ENCODE peak calls at places on chromosomes 6 and 20, in eight cellular contexts. R, C, L, O, X, F, K and D are unnamed samples.

GRCh38 chr6:165049362-165049761 is 260.0 kb downstream of the C6orf118 start:
- DNase-seq in O (no peak), F (no peak), X (no peak), L (no peak), C (peak; percentile 11), R (no peak), K (no peak), D (no peak)

GRCh38 chr6:133286765-133287164 is 45.6 kb downstream of the EYA4 start:
- DNase-seq in F (no peak), R (peak; percentile 27), O (no peak), K (no peak), X (no peak), C (no peak), L (no peak), D (no peak)

GRCh38 chr6:53986721-53987526 is 124.3 kb upstream of the MLIP start:
- DNase-seq in X (no peak), C (no peak), O (no peak), K (no peak), F (no peak), R (peak; percentile 17), L (no peak), D (no peak)

GRCh38 chr6:72554203-72554564 is 67.7 kb upstream of the KCNQ5 start:
- DNase-seq in K (no peak), L (no peak), F (no peak), R (peak; percentile 86), O (no peak), X (no peak), C (no peak), D (no peak)

GRCh38 chr20:653110-653589 is at the start of gene SRXN1:
- DNase-seq in O (peak; percentile 95), C (peak; percentile 69), R (peak; percentile 93), K (peak; percentile 94), F (peak; percentile 96), L (peak; percentile 28), X (peak; percentile 43), D (peak; percentile 81)

GRCh38 chr6:122869437-122870024 is 80.5 kb downstream of the SMPDL3A start:
- DNase-seq in O (no peak), X (no peak), L (no peak), C (no peak), F (no peak), R (peak; percentile 47), K (no peak), D (peak; percentile 8)

GRCh38 chr6:113596907-113597583 is 260.1 kb upstream of the MARCKS start:
- DNase-seq in R (peak; percentile 63), X (no peak), O (no peak), K (no peak), C (peak; percentile 25), F (no peak), L (no peak), D (no peak)

GRCh38 chr6:63923139-63923739 is 287.6 kb downstream of the PHF3 start:
- DNase-seq in R (peak; percentile 51), K (no peak), L (peak; percentile 5), F (no peak), C (no peak), X (peak; percentile 1), O (no peak), D (peak; percentile 11)

GRCh38 chr6:44667226-44667625 is 279.7 kb downstream of the CDC5L start:
- DNase-seq in R (peak; percentile 77), O (no peak), X (no peak), K (no peak), L (no peak), F (no peak), C (no peak), D (peak; percentile 55)

GRCh38 chr20:39660251-39660650 is 698.1 kb downstream of the DHX35 start:
- DNase-seq in F (no peak), R (no peak), X (no peak), C (no peak), O (no peak), K (no peak), L (no peak), D (no peak)

GRCh38 chr20:63932606-63933160 is 23.5 kb downstream of the UCKL1 start:
- DNase-seq in K (no peak), O (no peak), F (peak; percentile 44), C (no peak), R (no peak), L (no peak), X (no peak), D (no peak)

GRCh38 chr6:56364482-56365313 is 117.3 kb upstream of the COL21A1 start:
- DNase-seq in X (no peak), C (no peak), R (peak; percentile 78), F (no peak), L (no peak), K (no peak), O (no peak), D (no peak)

GRCh38 chr6:89242574-89243330 is 25.6 kb upstream of the GABRR1 start:
- DNase-seq in K (no peak), F (no peak), X (peak; percentile 10), L (peak; percentile 33), R (peak; percentile 61), C (no peak), O (no peak), D (peak; percentile 34)

GRCh38 chr20:20699144-20699543 is 13.3 kb downstream of the RALGAPA2 start:
- DNase-seq in O (no peak), F (no peak), R (no peak), C (no peak), L (no peak), K (no peak), X (no peak), D (no peak)

GRCh38 chr6:5081955-5082354 is 3.2 kb upstream of the PPP1R3G start:
- DNase-seq in K (no peak), X (no peak), F (no peak), C (no peak), L (no peak), O (no peak), R (peak; percentile 31), D (no peak)
- H3K27ac ChIP-seq in K (no peak overlapping the region), X (no peak overlapping the region), F (no peak overlapping the region), C (no peak overlapping the region), L (no peak overlapping the region), O (no peak overlapping the region), R (no peak overlapping the region), D (no peak overlapping the region)

GRCh38 chr6:157184202-157185015 is 138.9 kb downstream of the TMEM242 start:
- DNase-seq in F (peak; percentile 87), L (peak; percentile 62), C (peak; percentile 65), K (peak; percentile 83), R (peak; percentile 56), O (peak; percentile 74), X (peak; percentile 47), D (peak; percentile 15)

GRCh38 chr6:157181649-157182048 is 141.7 kb downstream of the TMEM242 start:
- DNase-seq in C (no peak), L (no peak), F (no peak), O (no peak), K (no peak), R (no peak), X (no peak), D (no peak)

GRCh38 chr6:157186785-157187181 is 136.5 kb downstream of the TMEM242 start:
- DNase-seq in K (no peak), R (no peak), C (no peak), O (no peak), L (no peak), X (no peak), F (no peak), D (no peak)

GRCh38 chr6:157185171-157185570 is 138.1 kb downstream of the TMEM242 start:
- DNase-seq in X (no peak), O (no peak), R (no peak), C (no peak), F (no peak), K (no peak), L (no peak), D (no peak)

DNA sequence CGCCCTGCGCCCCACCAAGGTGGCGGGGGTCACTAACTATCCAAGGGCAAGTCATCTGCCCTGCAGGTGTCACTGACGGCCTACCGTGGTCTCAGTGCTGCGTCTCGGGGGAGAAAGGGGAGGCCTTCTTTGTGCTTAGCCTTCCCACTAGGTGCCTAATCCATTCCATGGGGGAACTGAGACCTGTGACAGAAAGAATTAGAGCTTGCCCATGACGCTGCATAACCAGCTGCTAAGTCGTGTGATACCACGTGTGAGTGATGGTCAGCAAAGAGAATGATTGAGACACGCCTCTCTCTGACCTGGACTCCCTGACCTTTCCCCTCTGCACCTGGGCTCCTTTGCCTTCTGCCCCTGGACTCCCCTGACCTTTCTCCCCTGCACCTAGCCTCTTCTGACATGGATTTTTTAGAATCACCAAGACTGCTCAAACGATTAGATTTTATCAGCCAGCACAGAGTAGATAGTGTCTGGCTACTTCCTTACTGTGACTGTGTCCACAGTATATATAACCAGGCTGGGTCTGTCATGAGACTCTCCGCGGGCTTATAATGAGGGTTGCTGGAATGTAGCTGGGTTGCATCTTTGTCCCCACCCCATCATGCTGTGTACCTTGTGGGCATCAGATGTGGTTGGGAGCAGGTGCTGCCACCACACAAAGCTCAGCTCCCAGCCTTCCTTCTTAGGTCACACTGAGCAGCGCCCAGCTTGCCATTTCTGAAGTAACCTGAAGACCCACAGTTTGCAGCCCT is 140.6 kb downstream of the TMEM242 start:
- DNase-seq in F (peak; percentile 27), C (no peak), L (no peak), X (no peak), R (no peak), K (no peak), O (no peak), D (no peak)
- H3K27ac ChIP-seq in F (no peak overlapping the region), C (peak overlapping the region; percentile 70), L (no peak overlapping the region), X (no peak overlapping the region), R (no peak overlapping the region), K (no peak overlapping the region), O (peak overlapping the region; percentile 17), D (no peak overlapping the region)

DNA sequence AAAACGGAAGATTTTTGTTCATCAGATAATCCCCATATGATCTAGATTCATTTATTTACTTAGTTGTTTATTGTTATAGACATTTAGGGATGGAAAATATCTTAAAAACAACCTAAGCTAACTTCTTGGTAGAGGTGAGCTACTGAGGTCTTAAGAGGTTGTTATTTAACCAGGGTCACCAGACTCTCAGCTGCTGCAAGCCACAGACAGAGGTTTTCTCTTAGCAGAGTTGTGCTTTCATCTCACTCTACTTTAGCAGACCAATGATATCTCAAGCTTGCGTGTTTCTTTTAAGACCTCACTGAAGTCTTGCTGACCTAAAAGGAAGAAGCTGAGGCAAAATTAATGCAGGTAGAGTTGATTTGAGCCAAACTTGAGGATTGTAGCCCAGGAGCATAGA is 43.6 kb downstream of the NCOA7 start:
- DNase-seq in R (no peak), C (no peak), K (no peak), X (no peak), F (no peak), L (no peak), O (no peak), D (no peak)
- H3K27ac ChIP-seq in R (no peak overlapping the region), C (peak overlapping the region; percentile 74), K (peak overlapping the region; percentile 47), X (no peak overlapping the region), F (peak overlapping the region; percentile 45), L (no peak overlapping the region), O (no peak overlapping the region), D (no peak overlapping the region)

DNA sequence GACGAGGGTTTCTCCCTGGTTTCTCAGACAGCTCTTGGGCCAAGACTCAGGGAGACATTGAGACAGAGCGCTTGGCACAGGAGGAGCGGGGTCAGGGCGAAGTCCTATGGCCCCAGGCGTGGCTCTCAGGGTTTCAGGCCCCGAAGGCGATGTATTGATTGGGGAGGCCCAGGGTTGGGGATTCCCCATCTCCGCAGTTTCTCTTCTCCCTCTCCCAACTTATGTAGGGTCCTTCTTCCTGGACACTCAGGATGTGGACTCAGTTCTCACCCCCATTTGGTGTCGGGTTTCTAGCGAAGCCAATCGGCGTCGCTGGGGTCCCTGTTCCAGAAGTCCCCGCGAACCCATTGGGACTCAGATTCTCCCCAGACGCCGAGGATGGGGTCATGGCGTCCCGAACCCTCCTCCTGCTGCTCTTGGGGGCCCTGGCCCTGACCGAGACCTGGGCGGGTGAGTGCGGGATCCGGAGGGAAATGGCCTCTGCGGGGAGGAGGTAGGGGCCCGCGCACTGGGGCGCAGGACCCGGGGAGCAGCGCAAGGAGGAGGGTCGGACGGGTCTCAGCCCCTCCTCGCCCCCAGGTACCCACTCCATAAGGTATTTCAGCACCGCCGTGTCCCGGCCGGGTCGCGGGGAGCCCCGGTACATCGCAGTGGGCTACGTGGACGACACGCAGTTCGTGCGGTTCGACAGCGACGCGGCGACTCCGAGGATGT is 16.1 kb upstream of the HLA-A start:
- DNase-seq in K (peak; percentile 70), L (peak; percentile 17), R (peak; percentile 32), C (no peak), X (peak; percentile 62), F (no peak), O (peak; percentile 35), D (no peak)
- H3K27ac ChIP-seq in K (peak overlapping the region; percentile 86), L (peak overlapping the region; percentile 95), R (peak overlapping the region; percentile 90), C (peak overlapping the region; percentile 85), X (peak overlapping the region; percentile 81), F (peak overlapping the region; percentile 64), O (peak overlapping the region; percentile 89), D (no peak overlapping the region)